ENCODE peak calls at places on chromosomes 16 and 17, in six cellular contexts. S is SK-N-SH, V is Panc1, Q is stomach, F is K562, P is GM23338. Z is an unnamed sample.
A peak's percentile ranks its signal among the peaks of the same experiment; 100 is the strongest.

GRCh38 chr17:82647593-82648164 is 565 bp downstream of the WDR45B start:
- DNase-seq in Q (peak; percentile 42), V (no peak), S (peak; percentile 89), P (peak; percentile 34), F (peak; percentile 84), Z (no peak)

GRCh38 chr16:74321356-74321755 is 24.7 kb downstream of the PSMD7 start:
- DNase-seq in F (no peak), Q (peak; percentile 28), S (no peak), P (no peak), V (no peak), Z (no peak)

GRCh38 chr16:3718019-3718391 is 681 bp upstream of the TRAP1 start:
- DNase-seq in P (no peak), S (no peak), Q (no peak), F (no peak), V (no peak), Z (no peak)

GRCh38 chr16:2784536-2785100 is 2.7 kb downstream of the PRSS33 start:
- DNase-seq in P (no peak), F (no peak), S (no peak), V (no peak), Q (no peak), Z (no peak)

GRCh38 chr16:58850627-58851024 is 116.5 kb upstream of the GOT2 start:
- DNase-seq in F (peak; percentile 16), S (no peak), V (no peak), Q (no peak), P (no peak), Z (no peak)

GRCh38 chr16:56275076-56275475 is 83.8 kb downstream of the GNAO1 start:
- DNase-seq in P (no peak), Q (no peak), F (no peak), S (no peak), V (no peak), Z (no peak)

GRCh38 chr17:79160980-79161621 is 86.5 kb downstream of the ENGASE start:
- DNase-seq in P (peak; percentile 43), Q (no peak), V (no peak), F (peak; percentile 28), S (no peak), Z (no peak)

GRCh38 chr16:81478876-81479496 is 34.4 kb downstream of the CMIP start:
- DNase-seq in Q (peak; percentile 75), F (no peak), V (no peak), P (no peak), S (no peak), Z (peak; percentile 91)

GRCh38 chr16:87562201-87562600 is 40.1 kb upstream of the JPH3 start:
- DNase-seq in Q (no peak), P (no peak), S (no peak), V (no peak), F (no peak), Z (no peak)

GRCh38 chr16:82867425-82867824 is 240.7 kb downstream of the CDH13 start:
- DNase-seq in S (no peak), V (no peak), Q (no peak), F (no peak), P (no peak), Z (no peak)

GRCh38 chr17:78873519-78874340 is 29.3 kb downstream of the CEP295NL start:
- DNase-seq in V (no peak), Q (peak; percentile 82), S (peak; percentile 77), P (no peak), F (no peak), Z (no peak)

GRCh38 chr17:45132569-45133463 is 501 bp upstream of the PLCD3 start:
- DNase-seq in S (peak; percentile 95), P (peak; percentile 88), Q (peak; percentile 89), F (peak; percentile 50), V (no peak), Z (peak; percentile 96)

GRCh38 chr17:61400786-61401279 is 1.2 kb downstream of the TBX2 start:
- DNase-seq in F (no peak), V (no peak), Q (no peak), P (no peak), S (peak; percentile 77), Z (no peak)

GRCh38 chr16:85132456-85133289 is 20.4 kb upstream of the CIBAR2 start:
- DNase-seq in V (no peak), F (no peak), S (no peak), P (no peak), Q (no peak), Z (no peak)

GRCh38 chr16:11253995-11254912 is 1.8 kb downstream of the SOCS1 start:
- DNase-seq in F (peak; percentile 29), S (no peak), V (no peak), P (no peak), Q (no peak), Z (no peak)

GRCh38 chr17:17824780-17825614 is 11.8 kb downstream of the SREBF1 start:
- DNase-seq in F (no peak), P (peak; percentile 61), Q (no peak), S (no peak), V (no peak), Z (no peak)

GRCh38 chr16:24539850-24540484 is 601 bp downstream of the RBBP6 start:
- DNase-seq in Q (peak; percentile 67), F (no peak), P (peak; percentile 33), S (no peak), V (no peak), Z (peak; percentile 95)

GRCh38 chr16:87056083-87056482 is 261.1 kb downstream of the C16orf95 start:
- DNase-seq in V (no peak), S (no peak), F (no peak), P (no peak), Q (no peak), Z (no peak)

GRCh38 chr17:46003907-46004748 is 5.1 kb downstream of the STH start:
- DNase-seq in P (no peak), Q (peak; percentile 84), V (no peak), F (no peak), S (peak; percentile 83), Z (no peak)

GRCh38 chr17:82234211-82235055 is 5.6 kb downstream of the SLC16A3 start:
- DNase-seq in F (peak; percentile 42), V (no peak), Q (no peak), S (no peak), P (no peak), Z (peak; percentile 82)

GRCh38 chr17:66647391-66647983 is 187.4 kb upstream of the CACNG5 start:
- DNase-seq in P (no peak), F (no peak), S (no peak), V (no peak), Q (no peak), Z (no peak)

GRCh38 chr17:163514-164103 is 17.8 kb downstream of the DOC2B start:
- DNase-seq in S (no peak), F (peak; percentile 45), P (peak; percentile 65), V (no peak), Q (no peak), Z (no peak)

GRCh38 chr16:1964046-1964505 is 550 bp downstream of the RPS2 start:
- DNase-seq in Q (no peak), F (peak; percentile 43), V (no peak), P (no peak), S (no peak), Z (no peak)

GRCh38 chr16:20866161-20866772 is 33.9 kb downstream of the DCUN1D3 start:
- DNase-seq in F (peak; percentile 53), V (no peak), Q (peak; percentile 27), S (peak; percentile 35), P (no peak), Z (no peak)

GRCh38 chr16:30570621-30571443 is 682 bp downstream of the ZNF688 start:
- DNase-seq in Q (peak; percentile 28), P (peak; percentile 58), S (peak; percentile 74), F (peak; percentile 12), V (no peak), Z (peak; percentile 79)

GRCh38 chr16:73060948-73061495 is 13.1 kb upstream of the ZFHX3 start:
- DNase-seq in Q (no peak), S (no peak), F (no peak), V (no peak), P (peak; percentile 70), Z (no peak)

DNA sequence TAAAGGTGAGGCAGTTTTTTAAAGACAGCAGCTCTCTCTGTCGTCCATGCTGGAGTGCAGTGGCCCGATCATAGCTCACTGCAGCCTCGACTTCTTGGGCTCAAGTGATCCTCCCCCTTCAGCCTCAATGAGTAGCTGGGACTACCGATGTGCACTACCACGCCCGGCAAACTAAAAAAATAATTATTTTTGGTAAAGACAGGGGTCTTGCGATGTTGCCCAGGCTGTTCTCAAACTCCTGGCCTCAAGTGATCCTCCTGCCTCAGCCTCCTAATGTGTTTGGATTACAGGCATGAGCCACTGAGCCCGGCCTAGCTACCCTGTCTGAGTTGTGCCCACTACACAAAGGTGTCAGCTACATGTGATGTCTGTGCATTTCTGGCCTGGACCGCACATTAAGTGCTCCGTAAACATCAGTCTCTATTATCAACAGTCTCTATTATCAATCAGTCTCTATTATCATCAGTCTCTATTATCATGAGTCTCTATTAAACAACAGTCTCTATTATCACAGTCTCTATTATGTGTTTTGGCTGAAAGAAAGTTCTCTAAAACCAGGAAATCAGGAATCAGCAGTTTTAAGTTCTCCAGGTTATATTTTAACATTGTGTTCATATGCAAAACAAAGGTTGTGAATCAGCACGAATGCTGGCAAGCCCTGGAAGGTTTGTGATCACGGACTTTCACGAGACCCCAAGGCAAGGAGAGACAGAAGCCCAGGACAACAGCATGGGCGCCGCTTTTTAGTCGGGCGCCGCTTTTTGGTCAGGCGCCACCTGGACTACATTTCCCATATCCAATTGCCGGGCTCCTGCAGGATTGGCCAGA is 696 bp upstream of the WWOX start:
- DNase-seq in V (peak; percentile 7), F (no peak), Q (no peak), S (no peak), P (no peak), Z (peak; percentile 76)
- H3K27ac ChIP-seq in V (peak overlapping the region; percentile 80), F (peak overlapping the region; percentile 77), Q (peak overlapping the region; percentile 90), S (peak overlapping the region; percentile 85), P (no peak overlapping the region), Z (peak overlapping the region; percentile 88)

GRCh38 chr16:71210-71539 is 1.3 kb downstream of the RHBDF1 start:
- DNase-seq in Q (no peak), P (no peak), S (no peak), V (no peak), F (no peak), Z (no peak)
- H3K4me3 ChIP-seq in Q (peak overlapping the region; percentile 71), P (peak overlapping the region; percentile 76), S (peak overlapping the region; percentile 70), V (peak overlapping the region; percentile 65), F (no peak overlapping the region), Z (peak overlapping the region; percentile 36)

DNA sequence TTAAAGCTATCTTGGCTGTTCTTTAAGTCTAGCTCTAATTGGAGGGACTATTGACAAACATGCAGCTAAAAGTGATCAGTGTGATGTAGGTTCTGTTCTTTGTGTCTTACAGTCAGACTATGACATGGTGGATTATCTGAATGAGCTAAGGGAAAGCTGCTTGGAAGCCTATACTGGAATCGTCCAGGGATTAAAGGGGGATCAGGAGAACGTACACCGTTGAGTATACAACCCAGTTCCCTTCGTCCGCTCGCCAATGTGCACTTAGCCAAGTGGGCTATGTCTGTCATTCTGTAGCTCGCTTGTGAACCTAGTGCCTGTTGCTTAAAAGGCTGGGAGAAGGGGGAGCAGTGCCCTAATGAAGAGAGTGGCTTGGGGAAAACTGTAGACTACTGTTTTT is 15.8 kb upstream of the TBKBP1 start:
- DNase-seq in V (no peak), Q (no peak), F (no peak), P (no peak), S (no peak), Z (no peak)
- TF ChIP-seq POLR2AphosphoS5 in V (peak; percentile 37), Q (no peak), F (no peak), P (no peak), S (no peak), Z (no peak)

DNA sequence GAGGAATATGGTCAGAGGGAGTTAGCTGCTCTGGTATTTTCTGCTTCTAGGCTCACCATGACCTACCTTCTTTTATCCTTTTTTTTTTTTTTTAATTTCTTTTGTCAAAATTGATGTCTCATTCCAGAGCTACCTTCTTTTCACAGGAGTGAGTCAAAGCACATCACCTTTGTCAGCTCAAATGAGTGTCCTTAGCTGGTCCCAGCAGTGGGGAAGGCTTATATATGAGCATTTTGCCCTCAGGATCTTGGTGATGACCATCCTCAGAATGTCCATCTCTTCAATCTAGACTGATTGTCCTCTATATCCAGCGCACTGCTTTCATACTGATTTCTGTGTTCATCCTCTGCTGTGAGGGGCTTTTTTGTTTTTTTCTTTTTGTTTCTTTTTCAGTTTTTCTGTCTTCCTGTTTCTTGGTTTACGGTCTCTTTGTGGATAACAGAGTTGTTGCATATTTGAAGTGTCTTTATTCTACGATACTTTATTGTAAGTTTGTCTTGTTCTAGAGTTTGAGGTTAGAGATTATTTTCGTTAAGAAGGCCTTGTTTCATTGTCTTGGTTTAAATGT is 24.9 kb downstream of the CBFB start:
- DNase-seq in Q (no peak), S (no peak), F (no peak), P (no peak), V (no peak), Z (no peak)
- H3K27ac ChIP-seq in Q (no peak overlapping the region), S (no peak overlapping the region), F (no peak overlapping the region), P (no peak overlapping the region), V (no peak overlapping the region), Z (no peak overlapping the region)

Z was measured in spleen.